ENCODE peak calls at places on chromosomes 11 and 22, in five cellular contexts. S is upper lobe of right lung, D is cardiac muscle cell, F is T-helper 2 cell, T is NCI-H1694. V is an unnamed sample.

GRCh38 chr11:69890476-69890875 is 71.3 kb upstream of the FGF3 start:
- DNase-seq in S (no peak), D (no peak), F (no peak), T (no peak), V (no peak)

GRCh38 chr22:42702675-42703074 is 18.0 kb downstream of the A4GALT start:
- DNase-seq in S (no peak), D (no peak), F (no peak), T (no peak), V (no peak)

GRCh38 chr22:41226728-41227655 is 13.7 kb downstream of the CHADL start:
- DNase-seq in S (no peak), D (no peak), F (no peak), T (no peak), V (no peak)

GRCh38 chr22:49106136-49106930 is 721.3 kb downstream of the BRD1 start:
- DNase-seq in S (peak), D (no peak), F (no peak), T (no peak), V (no peak)

GRCh38 chr11:103594283-103594682 is 442.2 kb upstream of the DDI1 start:
- DNase-seq in S (no peak), D (no peak), F (no peak), T (no peak), V (no peak)

GRCh38 chr11:2690596-2691354 is 9.0 kb downstream of the KCNQ1OT1 start:
- DNase-seq in S (no peak), D (no peak), F (no peak), T (no peak), V (no peak)

GRCh38 chr11:3995949-3996554 is 98.5 kb upstream of the RRM1 start:
- DNase-seq in S (no peak), D (no peak), F (no peak), T (no peak), V (no peak)

GRCh38 chr22:32480238-32480637 is 5.6 kb downstream of the FBXO7 start:
- DNase-seq in S (no peak), D (no peak), F (no peak), T (no peak), V (no peak)

GRCh38 chr11:116400081-116400480 is 372.7 kb downstream of the BUD13 start:
- DNase-seq in S (no peak), D (no peak), F (no peak), T (no peak), V (no peak)

GRCh38 chr11:107860688-107861087 is 2.1 kb upstream of the SLC35F2 start:
- DNase-seq in S (no peak), D (no peak), F (no peak), T (no peak), V (no peak)

GRCh38 chr11:859394-860131 is 16.9 kb downstream of the TSPAN4 start:
- DNase-seq in S (no peak), D (peak), F (no peak), T (peak), V (no peak)

GRCh38 chr11:1484061-1484671 is 2.4 kb downstream of the MOB2 start:
- DNase-seq in S (peak), D (no peak), F (no peak), T (no peak), V (no peak)

V was measured in T-helper 9 cell.